ENCODE peak calls at places on chromosomes 13 and 19, in eight cellular contexts. C is M059J; P is NCI-H2107; V is activated naive CD4-positive, alpha-beta T cell treated with Interleukin-2 at 50 U/mL for 16 hours; G is small intestine; O is stromal cell of bone marrow; D is NCI-H1930; B is uterus. N is an unnamed sample.

GRCh38 chr13:44422755-44423643 is 49.4 kb downstream of the SERP2 start:
- DNase-seq in C (no peak), P (no peak), V (no peak), G (no peak), O (no peak), D (no peak), B (no peak), N (no peak)

GRCh38 chr19:34962945-34963530 is 991 bp downstream of the ZNF792 start:
- DNase-seq in C (peak; percentile 15), P (no peak), V (peak; percentile 11), G (peak; percentile 35), O (no peak), D (no peak), B (no peak), N (no peak)

GRCh38 chr19:2112516-2113320 is 16.0 kb downstream of the IZUMO4 start:
- DNase-seq in C (no peak), P (no peak), V (no peak), G (no peak), O (no peak), D (no peak), B (no peak), N (no peak)

GRCh38 chr13:113398963-113399754 is 35.2 kb upstream of the GRTP1 start:
- DNase-seq in C (peak; percentile 53), P (no peak), V (no peak), G (no peak), O (no peak), D (no peak), B (no peak), N (no peak)

GRCh38 chr13:79346300-79346914 is 59.6 kb downstream of the RBM26 start:
- DNase-seq in C (peak; percentile 22), P (no peak), V (no peak), G (no peak), O (no peak), D (no peak), B (no peak), N (no peak)

GRCh38 chr19:1556639-1557070 is 11.5 kb downstream of the MEX3D start:
- DNase-seq in C (no peak), P (no peak), V (no peak), G (no peak), O (no peak), D (no peak), B (no peak), N (no peak)

GRCh38 chr13:99651016-99651415 is 149.7 kb downstream of the TM9SF2 start:
- DNase-seq in C (no peak), P (no peak), V (no peak), G (peak; percentile 64), O (no peak), D (no peak), B (no peak), N (no peak)

GRCh38 chr13:43908156-43909126 is 28.7 kb downstream of the LACC1 start:
- DNase-seq in C (peak; percentile 58), P (peak; percentile 2), V (no peak), G (peak; percentile 49), O (peak; percentile 45), D (no peak), B (no peak), N (no peak)

GRCh38 chr13:44667950-44668349 is 91.8 kb upstream of the TSC22D1 start:
- DNase-seq in C (peak; percentile 51), P (no peak), V (no peak), G (no peak), O (peak; percentile 79), D (no peak), B (no peak), N (no peak)

GRCh38 chr19:43684326-43684725 is 14.4 kb upstream of the PLAUR start:
- DNase-seq in C (no peak), P (no peak), V (no peak), G (no peak), O (no peak), D (no peak), B (no peak), N (no peak)

GRCh38 chr19:57583521-57584416 is at the start of gene ZIK1:
- DNase-seq in C (peak; percentile 93), P (peak; percentile 68), V (peak; percentile 86), G (peak; percentile 81), O (peak; percentile 89), D (peak; percentile 99), B (peak; percentile 84), N (peak; percentile 97)

GRCh38 chr19:35874392-35874930 is 6.1 kb downstream of the APLP1 start:
- DNase-seq in C (no peak), P (no peak), V (no peak), G (no peak), O (no peak), D (no peak), B (no peak), N (no peak)

GRCh38 chr13:32663660-32664059 is 77.4 kb downstream of the PDS5B start:
- DNase-seq in C (no peak), P (no peak), V (no peak), G (no peak), O (no peak), D (peak; percentile 23), B (no peak), N (no peak)

GRCh38 chr19:45528149-45528743 is 21.0 kb downstream of the VASP start:
- DNase-seq in C (peak; percentile 79), P (no peak), V (no peak), G (peak; percentile 66), O (no peak), D (no peak), B (no peak), N (peak; percentile 41)

GRCh38 chr13:27920677-27921420 is 1.0 kb downstream of the PDX1 start:
- DNase-seq in C (no peak), P (no peak), V (no peak), G (peak; percentile 44), O (no peak), D (no peak), B (no peak), N (peak; percentile 85)

GRCh38 chr19:52248256-52248655 is 21.1 kb upstream of the ZNF766 start:
- DNase-seq in C (peak; percentile 37), P (no peak), V (peak; percentile 63), G (peak; percentile 35), O (peak; percentile 32), D (peak; percentile 10), B (peak; percentile 24), N (peak; percentile 77)

GRCh38 chr19:939922-940321 is 14.1 kb downstream of the ARID3A start:
- DNase-seq in C (no peak), P (no peak), V (no peak), G (no peak), O (no peak), D (no peak), B (no peak), N (no peak)

GRCh38 chr13:69970521-69970920 is 137.1 kb upstream of the ATXN8OS start:
- DNase-seq in C (no peak), P (no peak), V (no peak), G (no peak), O (no peak), D (no peak), B (no peak), N (no peak)

GRCh38 chr13:31192306-31192705 is 7.5 kb upstream of the B3GLCT start:
- DNase-seq in C (no peak), P (no peak), V (no peak), G (no peak), O (no peak), D (no peak), B (no peak), N (no peak)

GRCh38 chr13:53121131-53121773 is 92.6 kb downstream of the OLFM4 start:
- DNase-seq in C (no peak), P (no peak), V (no peak), G (no peak), O (no peak), D (no peak), B (no peak), N (no peak)

GRCh38 chr13:72489751-72490150 is 237.7 kb downstream of the MZT1 start:
- DNase-seq in C (no peak), P (no peak), V (no peak), G (no peak), O (no peak), D (no peak), B (no peak), N (no peak)

GRCh38 chr13:44197791-44198770 is 175.5 kb upstream of the SERP2 start:
- DNase-seq in C (peak; percentile 83), P (no peak), V (peak; percentile 18), G (no peak), O (no peak), D (no peak), B (no peak), N (peak; percentile 77)

GRCh38 chr13:57748096-57748495 is 116.6 kb downstream of the PCDH17 start:
- DNase-seq in C (peak; percentile 1), P (no peak), V (no peak), G (no peak), O (no peak), D (no peak), B (no peak), N (no peak)

GRCh38 chr13:105231579-105231978 is 1303.9 kb downstream of the EFNB2 start:
- DNase-seq in C (no peak), P (no peak), V (no peak), G (no peak), O (no peak), D (no peak), B (no peak), N (no peak)

GRCh38 chr13:61756031-61756430 is 340.4 kb upstream of the PCDH20 start:
- DNase-seq in C (no peak), P (no peak), V (no peak), G (no peak), O (no peak), D (no peak), B (no peak), N (no peak)

GRCh38 chr19:13850910-13851753 is 25.8 kb upstream of the NANOS3 start:
- DNase-seq in C (peak; percentile 97), P (no peak), V (peak; percentile 78), G (peak; percentile 83), O (peak; percentile 82), D (no peak), B (peak; percentile 92), N (no peak)

GRCh38 chr19:42285546-42285945 is 16.4 kb upstream of the PRR19 start:
- DNase-seq in C (no peak), P (no peak), V (no peak), G (no peak), O (no peak), D (no peak), B (peak; percentile 36), N (no peak)

GRCh38 chr13:106474906-106475305 is 60.6 kb downstream of the EFNB2 start:
- DNase-seq in C (no peak), P (no peak), V (no peak), G (peak; percentile 49), O (no peak), D (no peak), B (no peak), N (no peak)

GRCh38 chr13:36850790-36851438 is 31.9 kb downstream of the RFXAP start:
- DNase-seq in C (no peak), P (peak; percentile 4), V (no peak), G (no peak), O (no peak), D (peak; percentile 14), B (no peak), N (peak; percentile 67)